ENCODE peak calls at places on chromosomes 1 and 21, in nine cellular contexts. V, E, C, M, L, Q, U, S and D are unnamed samples.

GRCh38 chr1:74356493-74356892 is 121.3 kb downstream of the TNNI3K start:
- DNase-seq in S (no peak), U (no peak), E (no peak), L (no peak), Q (no peak), C (no peak), M (no peak), V (no peak), D (no peak)

GRCh38 chr1:236471096-236471495 is 52.7 kb upstream of the LGALS8 start:
- DNase-seq in S (no peak), V (no peak), E (no peak), C (no peak), Q (no peak), L (no peak), U (no peak), M (no peak), D (no peak)

GRCh38 chr1:233019921-233020320 is 69.5 kb downstream of the NTPCR start:
- DNase-seq in M (no peak), Q (no peak), C (no peak), S (no peak), V (peak), E (no peak), U (no peak), L (no peak), D (no peak)

GRCh38 chr1:77473690-77474089 is 191.9 kb downstream of the AK5 start:
- DNase-seq in V (no peak), L (peak), S (no peak), Q (peak), M (no peak), C (no peak), E (no peak), U (no peak), D (no peak)

GRCh38 chr1:154819628-154820590 is 50.2 kb downstream of the KCNN3 start:
- DNase-seq in L (peak), E (no peak), C (no peak), Q (peak), V (no peak), S (peak), M (peak), U (no peak), D (no peak)

GRCh38 chr1:175887981-175888428 is 144.6 kb upstream of the TNR start:
- DNase-seq in E (no peak), M (peak), S (peak), V (no peak), Q (peak), C (peak), L (peak), U (peak), D (no peak)

GRCh38 chr1:223714849-223715709 is 2.7 kb downstream of the CAPN2 start:
- DNase-seq in C (no peak), M (peak), V (no peak), Q (peak), E (no peak), S (peak), U (no peak), L (peak), D (no peak)

GRCh38 chr1:175511496-175511895 is 231.9 kb downstream of the TNR start:
- DNase-seq in M (no peak), L (no peak), C (no peak), U (no peak), E (no peak), Q (no peak), V (no peak), S (no peak), D (no peak)

GRCh38 chr1:79966438-79966837 is 959.9 kb upstream of the ADGRL4 start:
- DNase-seq in V (no peak), U (no peak), L (no peak), M (no peak), E (no peak), Q (peak), C (no peak), S (no peak), D (no peak)

GRCh38 chr1:153775432-153776311 is 465 bp downstream of the SLC27A3 start:
- DNase-seq in E (peak), V (no peak), M (peak), S (peak), C (peak), L (peak), U (peak), Q (peak), D (peak)

GRCh38 chr1:16006552-16007485 is 2.8 kb downstream of the SRARP start:
- DNase-seq in S (no peak), V (no peak), M (no peak), Q (peak), U (no peak), C (no peak), L (peak), E (no peak), D (no peak)

GRCh38 chr1:22489823-22490222 is 38.2 kb downstream of the ZBTB40 start:
- DNase-seq in Q (no peak), S (no peak), V (no peak), L (no peak), E (no peak), M (no peak), C (no peak), U (no peak), D (no peak)

GRCh38 chr1:67618285-67619018 is 66.5 kb upstream of the GADD45A start:
- DNase-seq in V (peak), E (no peak), U (no peak), M (no peak), C (peak), S (no peak), L (peak), Q (peak), D (peak)

GRCh38 chr1:119143716-119144115 is 3.3 kb upstream of the WARS2 start:
- DNase-seq in V (no peak), M (no peak), C (no peak), Q (no peak), U (no peak), E (no peak), L (no peak), S (no peak), D (no peak)

GRCh38 chr1:155379180-155379876 is 58.6 kb downstream of the RUSC1 start:
- DNase-seq in L (peak), S (no peak), V (no peak), U (no peak), Q (peak), C (no peak), E (no peak), M (no peak), D (no peak)

GRCh38 chr1:10730985-10731384 is 65.5 kb downstream of the CASZ1 start:
- DNase-seq in L (peak), U (no peak), V (no peak), Q (peak), E (no peak), C (no peak), S (no peak), M (peak), D (no peak)

GRCh38 chr1:21916447-21917240 is 20.5 kb downstream of the HSPG2 start:
- DNase-seq in S (no peak), U (no peak), E (no peak), C (no peak), L (no peak), V (no peak), M (no peak), Q (no peak), D (no peak)

GRCh38 chr1:228978486-228979324 is 243.4 kb downstream of the RHOU start:
- DNase-seq in E (no peak), M (no peak), Q (no peak), C (peak), V (no peak), U (no peak), L (peak), S (no peak), D (peak)

GRCh38 chr1:219173758-219174671 is at the start of gene LYPLAL1:
- DNase-seq in C (peak), V (peak), U (peak), Q (peak), E (peak), S (peak), L (peak), M (peak), D (peak)

GRCh38 chr1:197481101-197481500 is 213.0 kb downstream of the CRB1 start:
- DNase-seq in V (no peak), E (no peak), L (no peak), M (no peak), U (no peak), C (no peak), S (peak), Q (no peak), D (no peak)

GRCh38 chr21:29448766-29449165 is 150.0 kb downstream of the BACH1 start:
- DNase-seq in M (no peak), V (no peak), U (no peak), Q (no peak), L (no peak), C (no peak), E (no peak), S (no peak), D (no peak)

GRCh38 chr1:23083714-23084480 is 64.6 kb downstream of the KDM1A start:
- DNase-seq in E (no peak), U (no peak), V (no peak), M (no peak), S (no peak), L (peak), Q (peak), C (peak), D (peak)

GRCh38 chr1:69737527-69738176 is 169.9 kb downstream of the LRRC7 start:
- DNase-seq in L (peak), Q (peak), V (no peak), U (no peak), M (peak), S (peak), C (no peak), E (no peak), D (no peak)

GRCh38 chr1:65279092-65279448 is 30.3 kb upstream of the DNAJC6 start:
- DNase-seq in L (no peak), C (no peak), M (no peak), E (no peak), Q (no peak), V (no peak), U (no peak), S (peak), D (no peak)

GRCh38 chr1:46558141-46558963 is 6.9 kb upstream of the KNCN start:
- DNase-seq in U (no peak), M (no peak), S (no peak), Q (no peak), V (no peak), E (no peak), C (no peak), L (no peak), D (no peak)

GRCh38 chr1:201026746-201027145 is 3.2 kb upstream of the KIF21B start:
- DNase-seq in C (no peak), L (no peak), U (no peak), Q (no peak), E (no peak), S (no peak), V (no peak), M (no peak), D (no peak)

GRCh38 chr1:27521336-27522147 is 31.6 kb upstream of the WASF2 start:
- DNase-seq in S (no peak), L (no peak), V (no peak), Q (no peak), U (peak), C (no peak), M (no peak), E (no peak), D (no peak)

GRCh38 chr1:97545446-97545845 is 375.4 kb downstream of the DPYD start:
- DNase-seq in V (no peak), C (no peak), M (no peak), U (no peak), E (no peak), S (no peak), L (no peak), Q (no peak), D (no peak)

GRCh38 chr1:76425104-76425842 is 350.7 kb downstream of the ST6GALNAC3 start:
- DNase-seq in S (no peak), U (no peak), L (peak), E (no peak), M (no peak), V (no peak), Q (peak), C (no peak), D (no peak)

GRCh38 chr1:85579619-85580018 is 942 bp upstream of the CCN1 start:
- DNase-seq in M (peak), C (peak), U (no peak), V (peak), Q (peak), E (no peak), L (peak), S (peak), D (peak)

GRCh38 chr1:91725961-91726704 is 159.8 kb downstream of the TGFBR3 start:
- DNase-seq in M (no peak), U (no peak), E (no peak), C (peak), V (no peak), Q (peak), L (peak), S (no peak), D (peak)

GRCh38 chr1:38402230-38402815 is 355.7 kb upstream of the POU3F1 start:
- DNase-seq in M (no peak), E (no peak), V (no peak), Q (no peak), C (no peak), U (no peak), S (no peak), L (no peak), D (no peak)

DNA sequence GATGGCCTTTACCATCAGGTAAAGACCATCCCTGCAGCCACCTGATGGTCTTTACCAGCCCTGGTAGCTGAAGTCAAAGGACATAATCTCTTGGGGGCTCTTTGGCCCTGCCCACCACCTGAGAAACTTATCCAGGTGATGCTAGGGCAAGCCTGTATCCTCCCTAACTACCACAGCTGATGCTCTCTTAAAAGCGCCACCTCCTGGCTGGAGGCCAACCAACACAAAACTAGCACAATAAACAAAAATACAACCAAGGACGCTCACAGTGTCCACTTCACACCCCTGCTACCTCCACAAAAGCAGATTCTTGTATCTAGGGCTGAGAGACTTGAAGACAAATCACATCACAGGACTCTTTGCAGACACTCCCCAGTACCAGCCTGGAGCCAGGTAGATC is 357.1 kb upstream of the POU3F1 start:
- DNase-seq in L (no peak), M (peak), U (no peak), Q (no peak), S (no peak), V (no peak), E (no peak), C (no peak), D (no peak)
- TF ChIP-seq CTCF in L (no peak), M (no peak), U (no peak), Q (no peak), S (no peak), V (no peak), E (no peak), C (no peak), D (no peak)

GRCh38 chr1:115620453-115620852 is 21.3 kb upstream of the VANGL1 start:
- DNase-seq in V (no peak), S (no peak), U (no peak), E (no peak), L (no peak), M (no peak), Q (no peak), C (no peak), D (no peak)

GRCh38 chr1:115630342-115630741 is 11.4 kb upstream of the VANGL1 start:
- DNase-seq in E (no peak), U (no peak), C (no peak), S (no peak), V (no peak), Q (no peak), M (no peak), L (no peak), D (no peak)

GRCh38 chr1:115620950-115621349 is 20.8 kb upstream of the VANGL1 start:
- DNase-seq in S (no peak), C (no peak), U (no peak), M (no peak), Q (no peak), L (no peak), E (no peak), V (no peak), D (no peak)

DNA sequence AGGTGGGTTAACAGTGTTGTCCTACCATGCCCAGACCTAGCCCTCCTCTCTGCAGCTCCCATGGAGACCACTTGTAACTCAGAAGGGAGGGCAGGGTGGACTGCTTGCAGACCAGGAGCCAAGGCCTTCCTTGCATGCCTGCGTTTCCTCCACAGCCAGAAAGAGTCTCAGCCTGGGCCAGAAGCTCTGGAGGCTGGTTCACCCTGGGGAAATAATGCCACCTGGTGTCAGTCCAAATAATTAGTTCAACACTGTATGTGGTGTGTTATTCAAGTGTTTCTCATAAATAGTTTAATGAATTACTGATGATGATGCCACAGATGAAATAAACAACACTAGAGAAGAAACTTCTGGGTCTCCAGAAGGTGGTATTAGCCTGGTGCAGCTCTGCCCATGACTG is 16.9 kb upstream of the VANGL1 start:
- DNase-seq in V (no peak), L (no peak), C (no peak), E (no peak), S (no peak), M (no peak), U (no peak), Q (no peak), D (no peak)
- TF ChIP-seq CTCF in V (no peak), L (no peak), C (no peak), E (no peak), S (no peak), M (no peak), U (no peak), Q (no peak), D (no peak)

GRCh38 chr1:211749251-211749650 is 73.8 kb upstream of the NEK2 start:
- DNase-seq in Q (no peak), C (no peak), S (no peak), V (no peak), L (no peak), M (no peak), E (no peak), U (no peak), D (no peak)
- TF ChIP-seq CTCF in Q (no peak), C (no peak), S (no peak), V (no peak), L (no peak), M (no peak), E (no peak), U (no peak), D (no peak)

GRCh38 chr1:151960780-151961513 is 32.7 kb downstream of the S100A10 start:
- DNase-seq in C (no peak), L (no peak), E (no peak), V (no peak), U (no peak), Q (no peak), M (no peak), S (no peak), D (no peak)

GRCh38 chr1:151964510-151964909 is 29.1 kb downstream of the S100A10 start:
- DNase-seq in M (no peak), C (no peak), L (no peak), V (no peak), U (no peak), E (no peak), S (no peak), Q (no peak), D (no peak)

GRCh38 chr1:151963288-151963687 is 30.4 kb downstream of the S100A10 start:
- DNase-seq in L (no peak), E (no peak), Q (no peak), C (no peak), V (no peak), M (no peak), S (no peak), U (no peak), D (no peak)

GRCh38 chr1:151958959-151959358 is 34.7 kb downstream of the S100A10 start:
- DNase-seq in U (no peak), L (no peak), Q (no peak), M (no peak), S (no peak), C (no peak), E (no peak), V (no peak), D (no peak)

GRCh38 chr1:151961795-151962194 is 31.9 kb downstream of the S100A10 start:
- DNase-seq in V (no peak), S (no peak), L (no peak), E (no peak), C (no peak), Q (no peak), U (no peak), M (no peak), D (no peak)
- TF ChIP-seq CTCF in V (no peak), S (no peak), L (no peak), E (no peak), C (no peak), Q (no peak), U (no peak), M (no peak), D (no peak)

DNA sequence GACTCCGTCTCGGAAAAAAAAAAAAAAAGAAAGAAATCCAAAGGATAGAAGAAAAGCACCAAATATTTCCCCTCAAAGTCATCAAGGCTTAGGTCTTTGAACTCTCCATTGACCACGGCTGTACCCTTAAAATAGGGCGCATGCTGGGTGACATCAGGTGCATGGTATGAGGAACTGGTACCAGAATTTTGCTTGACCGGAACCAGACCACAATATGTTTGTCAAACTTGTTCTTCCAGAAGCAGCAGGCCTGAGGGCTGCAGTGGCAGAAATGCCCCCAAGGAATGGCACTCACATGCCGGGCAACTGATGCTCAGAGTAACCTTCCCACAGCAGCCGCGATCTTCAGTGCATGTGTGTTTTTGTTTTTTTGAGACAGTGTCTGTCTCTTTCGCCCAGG is 21.0 kb downstream of the RCC1 start:
- DNase-seq in E (no peak), U (no peak), M (peak), C (no peak), S (no peak), V (no peak), Q (peak), L (no peak), D (no peak)
- TF ChIP-seq CTCF in E (no peak), U (no peak), M (no peak), C (no peak), S (no peak), V (no peak), Q (no peak), L (no peak), D (no peak)

GRCh38 chr1:237812061-237812460 is 78.7 kb downstream of the ZP4 start:
- DNase-seq in S (no peak), E (no peak), Q (no peak), L (no peak), V (no peak), C (no peak), U (no peak), M (no peak), D (no peak)

GRCh38 chr1:237817277-237817676 is 73.4 kb downstream of the ZP4 start:
- DNase-seq in U (no peak), S (no peak), Q (no peak), L (no peak), V (no peak), M (no peak), E (no peak), C (no peak), D (no peak)

GRCh38 chr1:237811633-237812032 is 79.1 kb downstream of the ZP4 start:
- DNase-seq in S (no peak), V (no peak), Q (no peak), U (no peak), E (no peak), L (no peak), M (no peak), C (no peak), D (no peak)

DNA sequence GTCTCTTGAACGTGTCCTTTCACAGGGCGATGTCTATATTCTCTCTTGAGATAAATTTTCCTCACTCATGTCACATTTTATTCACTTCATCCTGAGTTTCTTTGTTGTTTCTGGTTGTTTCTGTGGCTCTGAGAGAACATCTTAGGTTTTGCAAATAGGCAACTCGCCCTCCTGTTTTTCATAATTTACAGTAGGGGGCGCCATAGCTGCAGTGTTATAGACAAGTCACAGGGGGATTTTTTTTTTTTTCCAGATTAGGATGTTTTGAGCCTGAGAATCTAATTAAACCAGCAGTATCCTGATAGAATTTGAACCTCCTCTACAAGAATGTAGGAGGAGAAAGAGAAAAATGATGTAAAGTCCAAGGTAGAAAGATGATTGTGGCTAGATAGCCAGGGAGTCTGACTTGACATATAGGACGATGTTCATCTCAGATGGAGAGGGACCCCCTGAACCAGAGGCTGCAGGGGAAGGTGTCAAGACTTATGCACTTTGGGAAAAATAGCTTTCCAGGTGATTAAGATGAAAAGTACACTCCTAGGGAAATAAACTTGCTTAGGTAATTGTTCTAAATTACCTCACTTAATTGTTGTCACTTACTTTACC is 76.3 kb downstream of the ZP4 start:
- DNase-seq in C (no peak), V (no peak), S (no peak), Q (peak), L (peak), M (no peak), U (no peak), E (no peak), D (no peak)
- TF ChIP-seq CTCF in C (no peak), V (peak), S (peak), Q (peak), L (peak), M (peak), U (peak), E (no peak), D (no peak)